ENCODE peak calls at places on chromosome 16, in nine cellular contexts. C, F, S, E, K, M, Y, Z and X are unnamed samples.

GRCh38 chr16:54283735-54284318 is 2.8 kb downstream of the IRX3 start:
- DNase-seq in S (no peak), E (no peak), K (no peak), F (peak; percentile 41), C (no peak), Y (no peak), M (no peak), Z (no peak), X (no peak)

GRCh38 chr16:73036074-73036826 is 11.7 kb downstream of the ZFHX3 start:
- DNase-seq in F (no peak), S (no peak), E (no peak), M (no peak), K (no peak), Y (no peak), Z (no peak), C (no peak), X (no peak)

GRCh38 chr16:2333772-2334379 is 6.7 kb downstream of the ABCA3 start:
- DNase-seq in K (no peak), C (no peak), Y (no peak), S (no peak), E (no peak), F (no peak), Z (no peak), M (peak; percentile 35), X (no peak)

GRCh38 chr16:88870608-88871348 is 4.3 kb upstream of the PABPN1L start:
- DNase-seq in E (no peak), Y (no peak), S (no peak), C (no peak), Z (no peak), F (peak; percentile 52), K (no peak), M (no peak), X (no peak)

GRCh38 chr16:5560084-5560483 is 462.5 kb upstream of the EEF2KMT start:
- DNase-seq in S (no peak), Y (no peak), Z (no peak), E (no peak), M (no peak), K (no peak), F (no peak), C (no peak), X (no peak)

GRCh38 chr16:75550211-75550662 is 5.8 kb downstream of the TMEM231 start:
- DNase-seq in M (peak; percentile 77), F (peak; percentile 51), S (peak; percentile 46), Y (no peak), K (no peak), C (peak; percentile 85), Z (no peak), E (no peak), X (no peak)

GRCh38 chr16:1282275-1282995 is 26.6 kb downstream of the TPSD1 start:
- DNase-seq in Z (no peak), E (no peak), K (no peak), S (no peak), M (no peak), Y (no peak), C (no peak), F (no peak), X (no peak)

GRCh38 chr16:84458606-84459516 is 45.6 kb downstream of the MEAK7 start:
- DNase-seq in M (no peak), S (no peak), F (no peak), Z (no peak), C (no peak), Y (no peak), E (no peak), K (no peak), X (no peak)

GRCh38 chr16:12092347-12092882 is 115.9 kb downstream of the SNX29 start:
- DNase-seq in C (no peak), M (peak; percentile 24), Y (no peak), E (no peak), K (no peak), S (no peak), Z (no peak), F (no peak), X (no peak)

GRCh38 chr16:67115649-67116048 is 5.9 kb downstream of the PHAF1 start:
- DNase-seq in Z (no peak), M (peak; percentile 77), S (no peak), F (no peak), Y (no peak), K (no peak), E (no peak), C (no peak), X (no peak)

GRCh38 chr16:2527071-2527783 is 4.0 kb downstream of the CEMP1 start:
- DNase-seq in F (no peak), K (no peak), E (no peak), S (no peak), M (no peak), Z (no peak), Y (no peak), C (no peak), X (no peak)

GRCh38 chr16:17439580-17439979 is 31.2 kb downstream of the XYLT1 start:
- DNase-seq in S (no peak), F (no peak), Z (no peak), Y (no peak), K (no peak), M (no peak), E (no peak), C (no peak), X (no peak)

GRCh38 chr16:69567031-69567680 is 1.4 kb downstream of the NFAT5 start:
- DNase-seq in M (no peak), Y (no peak), Z (no peak), F (no peak), S (peak; percentile 23), K (no peak), C (no peak), E (no peak), X (no peak)

GRCh38 chr16:50235581-50235980 is 30.8 kb upstream of the ADCY7 start:
- DNase-seq in E (no peak), S (no peak), K (no peak), F (no peak), C (no peak), Z (no peak), M (no peak), Y (no peak), X (no peak)